ENCODE peak calls at places on chromosomes 13 and 19, in five cellular contexts. K is gastroesophageal sphincter; Y is aorta; A is activated CD8-positive, alpha-beta T cell treated with anti-CD3 and anti-CD28 coated beads for 36 hours; I is IMR-90. C is an unnamed sample.

GRCh38 chr13:43473437-43473836 is 313.3 kb downstream of the ENOX1 start:
- ATAC-seq in Y (no peak), K (no peak), I (no peak), A (no peak), C (no peak)

GRCh38 chr13:29991343-29991742 is 140.9 kb upstream of the UBL3 start:
- ATAC-seq in Y (no peak), A (no peak), K (no peak), I (peak), C (peak)

GRCh38 chr19:29962777-29963176 is 20.7 kb downstream of the URI1 start:
- ATAC-seq in I (no peak), A (peak), K (no peak), Y (no peak), C (no peak)

GRCh38 chr13:50375792-50376191 is 360.5 kb downstream of the KCNRG start:
- ATAC-seq in K (no peak), Y (no peak), A (no peak), I (peak), C (peak)

GRCh38 chr19:10452726-10453620 is 32.6 kb downstream of the PDE4A start:
- ATAC-seq in Y (no peak), K (peak), A (no peak), I (no peak), C (no peak)

GRCh38 chr19:49875801-49876421 is 1.2 kb downstream of the AKT1S1 start:
- ATAC-seq in K (no peak), A (no peak), Y (peak), I (peak), C (peak)

GRCh38 chr19:44367024-44367423 is 10.5 kb upstream of the ZNF112 start:
- ATAC-seq in A (no peak), K (no peak), Y (no peak), I (no peak), C (no peak)

GRCh38 chr19:15200575-15201364 is at the start of gene NOTCH3:
- ATAC-seq in Y (no peak), A (no peak), I (peak), K (no peak), C (peak)

GRCh38 chr13:46864941-46865340 is 31.9 kb downstream of the HTR2A start:
- ATAC-seq in I (no peak), A (no peak), Y (no peak), K (no peak), C (no peak)

GRCh38 chr19:56403764-56404704 is at the start of gene ZNF583:
- ATAC-seq in A (peak), I (peak), Y (peak), K (peak), C (peak)

GRCh38 chr13:72141845-72142470 is 275.0 kb upstream of the DACH1 start:
- ATAC-seq in A (no peak), Y (no peak), K (no peak), I (no peak), C (peak)

GRCh38 chr13:108777421-108778420 is 148.3 kb downstream of the MYO16 start:
- ATAC-seq in I (peak), K (no peak), A (no peak), Y (no peak), C (no peak)

GRCh38 chr19:8915997-8916396 is 83.8 kb downstream of the MBD3L1 start:
- ATAC-seq in K (no peak), A (no peak), Y (no peak), I (no peak), C (no peak)

GRCh38 chr13:76828316-76828741 is 57.9 kb downstream of the KCTD12 start:
- ATAC-seq in Y (no peak), A (peak), I (peak), K (no peak), C (no peak)

GRCh38 chr13:27005976-27006518 is 165.6 kb downstream of the USP12 start:
- ATAC-seq in I (no peak), K (no peak), Y (no peak), A (no peak), C (peak)

GRCh38 chr19:4414800-4415251 is 12.4 kb downstream of the CHAF1A start:
- ATAC-seq in Y (no peak), I (peak), K (no peak), A (no peak), C (no peak)

GRCh38 chr13:100209857-100210580 is 121.1 kb downstream of the PCCA start:
- ATAC-seq in I (peak), K (no peak), A (peak), Y (no peak), C (peak)

GRCh38 chr19:46288896-46289588 is 7.8 kb upstream of the HIF3A start:
- ATAC-seq in Y (peak), I (peak), K (peak), A (no peak), C (peak)

GRCh38 chr19:38974599-38975213 is 836 bp downstream of the FBXO17 start:
- ATAC-seq in A (no peak), K (peak), Y (no peak), I (peak), C (peak)

GRCh38 chr19:14472202-14472961 is 2.8 kb downstream of the PTGER1 start:
- ATAC-seq in A (peak), K (peak), Y (peak), I (peak), C (peak)

GRCh38 chr13:96779691-96780090 is 214.6 kb downstream of the OXGR1 start:
- ATAC-seq in I (no peak), Y (peak), A (no peak), K (no peak), C (no peak)

C was measured in SK-N-SH treated with all-trans-retinoic acid at 6 μM for 48 hours.